ENCODE peak calls at places on chromosomes 13 and 19, in five cellular contexts. W is BJ, M is neural progenitor cell, L is ovary, J is testis. C is an unnamed sample.

GRCh38 chr13:75934889-75935288 is 298.8 kb downstream of the LMO7 start:
- DNase-seq in W (no peak), M (no peak), L (no peak), J (no peak), C (no peak)

GRCh38 chr19:18353378-18354005 is 13.1 kb downstream of the PGPEP1 start:
- DNase-seq in W (no peak), M (no peak), L (no peak), J (no peak), C (no peak)

GRCh38 chr19:34806976-34807860 is 34.2 kb upstream of the ZNF599 start:
- DNase-seq in W (no peak), M (no peak), L (no peak), J (no peak), C (no peak)

GRCh38 chr13:32443111-32443510 is 15.2 kb upstream of the N4BP2L1 start:
- DNase-seq in W (no peak), M (no peak), L (no peak), J (peak), C (no peak)

GRCh38 chr19:7874080-7874856 is at the start of gene PRR36:
- DNase-seq in W (no peak), M (peak), L (peak), J (peak), C (peak)

GRCh38 chr13:93318538-93318937 is 91.9 kb downstream of the GPC6 start:
- DNase-seq in W (no peak), M (no peak), L (no peak), J (no peak), C (no peak)

GRCh38 chr19:42279148-42279901 is 10.3 kb downstream of the CIC start:
- DNase-seq in W (no peak), M (no peak), L (peak), J (no peak), C (no peak)

GRCh38 chr19:482186-483041 is 13.9 kb upstream of the MADCAM1 start:
- DNase-seq in W (no peak), M (peak), L (no peak), J (no peak), C (no peak)

GRCh38 chr13:24986826-24987225 is 109.1 kb upstream of the PABPC3 start:
- DNase-seq in W (no peak), M (no peak), L (no peak), J (no peak), C (no peak)

GRCh38 chr13:50126378-50127016 is 111.3 kb downstream of the KCNRG start:
- DNase-seq in W (no peak), M (peak), L (peak), J (no peak), C (peak)

GRCh38 chr13:108830916-108831315 is 201.5 kb downstream of the MYO16 start:
- DNase-seq in W (no peak), M (no peak), L (no peak), J (no peak), C (no peak)

GRCh38 chr13:74361274-74361673 is 227.1 kb upstream of the KLF12 start:
- DNase-seq in W (no peak), M (no peak), L (no peak), J (no peak), C (no peak)

GRCh38 chr13:82963466-82963865 is 918.8 kb downstream of the SLITRK1 start:
- DNase-seq in W (no peak), M (no peak), L (no peak), J (no peak), C (no peak)

GRCh38 chr13:44719857-44720671 is 143.9 kb upstream of the TSC22D1 start:
- DNase-seq in W (peak), M (no peak), L (no peak), J (no peak), C (no peak)

GRCh38 chr13:42333613-42334328 is 61.8 kb downstream of the AKAP11 start:
- DNase-seq in W (no peak), M (peak), L (no peak), J (peak), C (no peak)

GRCh38 chr19:48867922-48868195 is 558 bp downstream of the PLEKHA4 start:
- DNase-seq in W (no peak), M (peak), L (peak), J (no peak), C (no peak)

GRCh38 chr13:50161052-50161451 is 145.8 kb downstream of the KCNRG start:
- DNase-seq in W (no peak), M (no peak), L (no peak), J (no peak), C (no peak)

GRCh38 chr13:30647824-30648521 is 30.3 kb downstream of the USPL1 start:
- DNase-seq in W (no peak), M (no peak), L (no peak), J (no peak), C (no peak)

GRCh38 chr13:20264271-20265018 is 32.3 kb upstream of the GJB6 start:
- DNase-seq in W (no peak), M (no peak), L (no peak), J (no peak), C (no peak)
- TF ChIP-seq CTCF in W (no peak), M (no peak), L (no peak), J (no peak), C (no peak)

DNA sequence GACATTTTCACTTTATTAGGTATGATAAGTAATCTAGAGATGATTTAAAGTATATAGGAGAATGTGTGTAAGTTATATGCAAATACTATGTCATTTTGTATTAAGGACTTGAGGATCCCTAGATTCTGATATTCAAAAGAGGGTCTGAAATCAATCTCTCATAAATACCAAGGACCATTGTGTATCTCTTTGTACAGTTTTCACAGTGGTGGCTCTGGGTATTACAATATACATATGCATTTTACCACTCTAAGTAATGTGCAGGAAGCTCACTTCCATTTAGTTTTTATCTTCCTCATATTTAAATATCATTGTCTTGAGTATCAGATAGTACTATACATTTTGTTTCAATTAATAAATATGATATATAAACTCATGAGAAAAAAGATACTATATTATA is 862.6 kb upstream of the PCDH20 start:
- DNase-seq in W (no peak), M (no peak), L (no peak), J (no peak), C (no peak)
- TF ChIP-seq CTCF in W (no peak), M (peak), L (no peak), J (no peak), C (peak)

DNA sequence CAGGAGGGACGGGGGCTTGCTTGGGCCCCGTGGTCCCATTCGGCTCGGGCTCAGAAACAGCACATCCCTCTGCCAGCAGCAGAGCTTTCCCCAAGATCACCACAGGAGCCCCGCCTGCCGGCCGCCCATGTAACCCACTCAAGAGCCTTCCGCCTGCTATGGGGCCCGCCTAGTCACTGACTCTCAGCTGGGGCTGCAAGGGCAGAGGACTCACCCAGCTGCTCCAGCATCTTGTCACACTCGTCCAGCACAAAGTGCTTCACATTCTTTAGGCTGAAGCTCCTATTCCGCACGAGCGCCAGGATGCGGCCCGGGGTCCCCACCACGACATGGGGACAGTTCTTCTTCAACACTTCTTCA is 8.4 kb downstream of the DDX39A start:
- DNase-seq in W (no peak), M (no peak), L (no peak), J (no peak), C (no peak)
- TF ChIP-seq CTCF in W (no peak), M (no peak), L (no peak), J (no peak), C (no peak)

GRCh38 chr19:3062165-3063105 is at the start of gene TLE5:
- DNase-seq in W (no peak), M (peak), L (peak), J (peak), C (peak)

GRCh38 chr19:3059653-3060052 is 2.6 kb downstream of the TLE5 start:
- DNase-seq in W (no peak), M (no peak), L (no peak), J (no peak), C (no peak)

GRCh38 chr19:3064011-3064330 is 1.7 kb upstream of the TLE5 start:
- DNase-seq in W (no peak), M (no peak), L (no peak), J (no peak), C (no peak)

GRCh38 chr19:3060852-3061182 is 1.5 kb downstream of the TLE5 start:
- DNase-seq in W (no peak), M (no peak), L (no peak), J (no peak), C (no peak)

DNA sequence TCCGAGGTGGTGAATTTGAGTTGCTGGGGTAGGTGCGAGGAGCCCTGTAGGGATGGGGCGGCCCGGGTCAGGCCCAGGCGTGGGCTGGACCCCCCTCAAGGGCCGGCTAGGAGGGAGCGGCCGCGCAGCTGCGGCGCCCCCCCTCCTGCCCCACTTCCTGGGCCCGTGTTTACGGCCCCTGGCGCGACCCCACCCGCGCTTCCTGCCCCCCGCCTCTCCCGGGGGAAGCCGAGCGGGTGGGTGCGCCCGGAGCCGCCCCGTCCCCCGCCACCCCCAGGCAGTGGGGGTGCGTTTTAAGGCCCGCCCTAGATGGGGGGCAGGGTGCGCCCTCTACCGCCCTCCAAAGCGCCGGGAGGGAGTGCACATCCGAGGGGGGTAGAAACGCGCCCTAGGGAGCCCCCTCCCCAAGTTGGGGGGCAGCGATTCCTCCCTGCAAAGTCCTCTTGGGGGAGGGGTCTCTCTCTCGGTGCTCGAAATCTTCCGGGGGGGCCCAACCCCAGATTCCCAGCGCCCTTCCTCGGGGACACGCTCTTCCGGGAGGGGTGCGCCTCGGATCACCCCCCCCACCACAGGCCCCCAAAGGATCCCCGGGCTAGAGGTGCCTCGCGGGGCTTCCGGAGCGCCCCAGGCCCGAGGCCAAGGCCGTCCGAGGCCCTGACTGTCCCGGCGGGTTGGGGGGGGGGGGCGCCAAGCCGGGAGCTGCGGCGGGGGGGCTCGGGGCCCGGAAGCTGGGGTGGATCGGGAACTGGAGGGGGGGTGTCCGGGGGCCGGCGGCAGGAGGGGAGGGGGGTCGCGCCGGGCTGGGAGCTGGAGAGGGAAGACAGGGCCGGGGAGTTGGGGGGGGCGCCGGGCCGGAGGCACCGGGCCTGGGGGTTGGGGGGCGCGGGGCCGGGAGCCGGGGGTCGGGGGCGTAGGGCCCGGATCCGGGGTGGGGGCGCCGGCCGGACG is 807 bp downstream of the TLE5 start:
- DNase-seq in W (no peak), M (no peak), L (peak), J (peak), C (no peak)
- TF ChIP-seq CTCF in W (peak), M (peak), L (peak), J (no peak), C (no peak)

GRCh38 chr13:86464193-86464592 is 665.0 kb upstream of the SLITRK6 start:
- DNase-seq in W (no peak), M (peak), L (no peak), J (no peak), C (no peak)
- TF ChIP-seq CTCF in W (no peak), M (peak), L (no peak), J (no peak), C (peak)

DNA sequence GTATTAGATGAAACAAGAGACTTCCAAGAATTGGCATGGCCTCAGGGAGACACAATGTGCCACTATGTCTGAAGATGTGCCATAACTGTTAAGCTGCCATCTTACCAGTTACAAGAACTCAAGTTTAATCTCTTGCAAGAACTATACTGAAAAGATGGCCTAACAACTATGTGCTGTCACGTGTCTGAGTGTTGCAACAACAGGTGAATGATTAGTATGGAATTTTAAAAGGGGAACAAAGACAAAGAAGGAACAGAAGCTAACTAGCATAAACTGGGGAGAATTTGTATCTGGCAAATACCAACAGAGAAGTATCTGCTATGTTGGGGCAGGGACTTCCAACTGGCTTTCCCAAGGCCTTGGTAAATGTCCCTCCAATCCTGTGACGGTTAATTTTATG is 11.6 kb upstream of the ACOD1 start:
- DNase-seq in W (no peak), M (no peak), L (no peak), J (no peak), C (no peak)
- TF ChIP-seq CTCF in W (no peak), M (no peak), L (no peak), J (no peak), C (no peak)

DNA sequence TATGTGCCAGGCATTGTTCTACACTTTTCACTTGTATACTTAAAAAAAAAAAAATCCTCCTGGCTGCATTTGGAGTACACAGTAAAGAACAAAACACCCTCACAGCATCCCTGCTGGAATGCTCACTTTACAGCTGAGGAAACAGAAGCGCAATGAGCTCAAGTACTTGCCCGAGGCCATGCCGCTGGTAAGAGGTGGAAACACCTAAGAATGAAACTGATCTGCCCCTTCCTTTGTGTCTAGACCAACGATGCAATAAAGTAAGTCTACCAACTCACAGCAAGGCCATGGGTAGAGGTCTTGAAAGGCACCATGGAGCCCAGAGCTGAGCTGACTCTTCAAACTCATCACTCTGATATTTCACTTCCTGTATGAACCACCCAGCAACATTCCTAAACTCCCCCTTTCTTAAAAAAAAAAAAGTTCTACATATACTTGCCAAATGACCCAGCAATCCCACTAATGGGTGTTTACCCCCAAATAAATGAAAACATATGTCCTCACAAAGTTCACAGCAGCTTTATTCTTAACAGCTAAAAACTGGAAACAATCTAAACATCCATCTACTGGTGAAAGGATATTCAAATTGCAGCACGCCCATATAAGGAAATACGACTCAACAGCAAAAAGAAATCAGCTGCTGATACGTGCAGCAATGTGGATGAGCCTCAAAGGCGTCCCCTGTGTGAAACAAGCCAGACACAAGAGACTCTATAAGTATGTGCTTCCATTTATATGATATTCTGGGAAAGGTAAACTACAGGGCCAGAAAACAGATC is 236.6 kb upstream of the MAB21L1 start:
- DNase-seq in W (peak), M (no peak), L (no peak), J (no peak), C (no peak)
- TF ChIP-seq CTCF in W (no peak), M (no peak), L (no peak), J (no peak), C (no peak)

GRCh38 chr13:112062619-112063308 is 4.2 kb upstream of the SOX1 start:
- DNase-seq in W (no peak), M (peak), L (no peak), J (no peak), C (peak)
- TF ChIP-seq CTCF in W (no peak), M (peak), L (no peak), J (no peak), C (peak)

GRCh38 chr13:95155504-95155903 is 145.7 kb downstream of the ABCC4 start:
- DNase-seq in W (no peak), M (no peak), L (no peak), J (no peak), C (no peak)

GRCh38 chr13:95153647-95154405 is 147.4 kb downstream of the ABCC4 start:
- DNase-seq in W (no peak), M (no peak), L (no peak), J (no peak), C (no peak)

GRCh38 chr13:95155093-95155492 is 146.2 kb downstream of the ABCC4 start:
- DNase-seq in W (no peak), M (no peak), L (no peak), J (no peak), C (no peak)

GRCh38 chr13:95154441-95154886 is 146.8 kb downstream of the ABCC4 start:
- DNase-seq in W (no peak), M (no peak), L (no peak), J (no peak), C (no peak)

DNA sequence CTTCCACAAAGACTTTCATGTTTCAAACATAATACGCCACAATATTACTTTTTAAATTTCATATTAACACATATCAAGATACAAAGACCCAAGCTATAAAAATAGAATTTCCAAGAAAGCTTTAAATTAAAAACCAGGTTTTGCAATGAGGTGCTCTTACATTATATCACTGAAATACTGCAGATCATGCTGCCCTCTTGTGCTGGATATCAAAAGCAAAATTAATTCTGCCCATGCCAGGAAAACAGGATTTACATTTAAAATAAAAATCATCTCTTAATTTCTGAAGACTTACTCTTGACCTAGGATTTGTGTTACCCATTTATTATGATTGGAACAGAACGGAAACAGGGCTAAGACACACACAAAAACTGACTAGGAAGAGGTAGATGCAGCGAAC is 145.0 kb downstream of the ABCC4 start:
- DNase-seq in W (no peak), M (no peak), L (no peak), J (no peak), C (no peak)
- TF ChIP-seq CTCF in W (peak), M (peak), L (no peak), J (peak), C (no peak)

GRCh38 chr13:46184277-46184699 is 2.3 kb upstream of the LCP1 start:
- DNase-seq in W (no peak), M (peak), L (no peak), J (peak), C (peak)
- TF ChIP-seq CTCF in W (peak), M (peak), L (no peak), J (no peak), C (peak)